ENCODE peak calls at places on chromosomes 5 and 9, in nine cellular contexts. Z, B, L, D, I, Y, V, K and E are unnamed samples.

GRCh38 chr9:20292002-20292401 is 330.3 kb downstream of the MLLT3 start:
- DNase-seq in Z (peak; percentile 22), B (no peak), L (no peak), D (peak; percentile 62), I (no peak), Y (no peak), V (no peak), K (no peak), E (peak; percentile 26)

GRCh38 chr9:18568969-18569368 is 95.0 kb downstream of the ADAMTSL1 start:
- DNase-seq in Z (peak; percentile 52), B (no peak), L (no peak), D (peak; percentile 21), I (no peak), Y (no peak), V (no peak), K (no peak), E (no peak)

GRCh38 chr9:138122201-138122600 is 244.6 kb downstream of the CACNA1B start:
- DNase-seq in Z (no peak), B (no peak), L (peak; percentile 27), D (no peak), I (no peak), Y (no peak), V (no peak), K (no peak), E (no peak)

GRCh38 chr5:55223219-55223987 is 3.7 kb downstream of the MCIDAS start:
- DNase-seq in Z (no peak), B (no peak), L (no peak), D (no peak), I (peak; percentile 56), Y (no peak), V (no peak), K (peak; percentile 34), E (no peak)

GRCh38 chr5:171961117-171961516 is 45.3 kb downstream of the FBXW11 start:
- DNase-seq in Z (no peak), B (no peak), L (no peak), D (peak; percentile 25), I (no peak), Y (no peak), V (no peak), K (peak; percentile 54), E (no peak)

GRCh38 chr5:78003914-78004313 is 227.8 kb upstream of the TBCA start:
- DNase-seq in Z (no peak), B (no peak), L (no peak), D (peak; percentile 7), I (no peak), Y (no peak), V (no peak), K (no peak), E (no peak)

GRCh38 chr5:119522841-119523240 is 70.5 kb downstream of the HSD17B4 start:
- DNase-seq in Z (no peak), B (no peak), L (no peak), D (no peak), I (no peak), Y (no peak), V (no peak), K (no peak), E (no peak)

GRCh38 chr9:128771745-128772519 is at the start of gene ZER1:
- DNase-seq in Z (peak; percentile 26), B (peak; percentile 41), L (peak; percentile 97), D (peak; percentile 88), I (peak; percentile 96), Y (peak; percentile 86), V (peak; percentile 69), K (peak; percentile 99), E (peak; percentile 86)

GRCh38 chr9:81083062-81083461 is 606.3 kb downstream of the TLE1 start:
- DNase-seq in Z (no peak), B (no peak), L (no peak), D (peak; percentile 43), I (peak; percentile 37), Y (peak; percentile 37), V (no peak), K (no peak), E (no peak)

GRCh38 chr9:109087795-109088194 is 32.0 kb downstream of the TMEM245 start:
- DNase-seq in Z (no peak), B (no peak), L (no peak), D (no peak), I (no peak), Y (no peak), V (no peak), K (no peak), E (no peak)

GRCh38 chr9:83043583-83043982 is 19.4 kb downstream of the RASEF start:
- DNase-seq in Z (peak; percentile 84), B (no peak), L (no peak), D (no peak), I (no peak), Y (no peak), V (peak; percentile 37), K (no peak), E (no peak)

DNA sequence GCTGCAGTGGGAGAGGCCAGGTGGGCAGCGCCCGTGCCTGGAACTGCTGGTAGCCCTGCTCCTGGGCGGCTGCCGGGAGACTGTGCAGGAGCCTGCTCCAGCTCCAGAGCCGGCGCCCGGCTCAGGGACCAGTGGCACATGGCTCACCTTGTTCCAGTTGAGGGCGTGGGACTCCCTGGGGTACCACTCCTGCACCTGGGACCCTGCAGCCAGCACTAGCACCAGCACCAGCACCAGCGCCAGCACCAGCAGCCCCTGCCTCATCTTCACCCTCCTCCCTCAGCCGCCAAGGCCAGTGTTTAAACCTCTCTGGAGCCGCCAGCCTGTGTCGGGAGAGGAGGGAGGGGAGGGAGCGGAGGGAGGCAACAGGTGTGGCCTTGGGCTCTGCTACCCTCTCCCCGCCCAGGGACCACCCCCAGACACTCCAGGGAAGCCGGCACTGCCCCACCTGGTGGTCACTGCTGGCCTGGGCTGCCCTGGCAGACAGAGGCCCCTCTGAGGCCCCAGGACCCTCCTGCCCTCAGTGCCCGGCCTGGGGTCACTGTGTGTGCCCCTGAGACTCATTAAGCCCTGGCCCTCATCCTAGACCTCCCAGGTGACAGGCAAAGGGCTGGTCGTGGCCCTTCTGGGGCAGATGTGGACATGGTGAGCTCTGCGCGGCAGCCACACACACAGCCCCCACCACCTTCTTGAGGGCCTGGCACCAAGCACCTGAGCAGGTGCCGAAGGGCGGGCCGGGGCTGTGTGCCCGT is at the start of gene LCN10:
- DNase-seq in Z (no peak), B (no peak), L (no peak), D (no peak), I (peak; percentile 76), Y (peak; percentile 26), V (no peak), K (no peak), E (no peak)
- TF ChIP-seq CTCF in Z (peak; percentile 23), B (peak; percentile 47), L (no peak), D (peak; percentile 41), I (peak; percentile 46), Y (peak; percentile 53), V (peak; percentile 32), K (peak; percentile 34), E (no peak)

GRCh38 chr9:8486095-8486494 is 686.5 kb upstream of the DMAC1 start:
- DNase-seq in Z (no peak), B (peak; percentile 3), L (peak; percentile 50), D (peak; percentile 39), I (peak; percentile 72), Y (no peak), V (no peak), K (no peak), E (no peak)
- TF ChIP-seq CTCF in Z (peak; percentile 6), B (no peak), L (no peak), D (peak; percentile 19), I (peak; percentile 30), Y (no peak), V (no peak), K (no peak), E (no peak)

GRCh38 chr5:149711338-149711737 is 18.8 kb upstream of the PPARGC1B start:
- DNase-seq in Z (no peak), B (no peak), L (no peak), D (no peak), I (no peak), Y (no peak), V (no peak), K (no peak), E (no peak)

GRCh38 chr5:149714877-149715502 is 15.1 kb upstream of the PPARGC1B start:
- DNase-seq in Z (no peak), B (no peak), L (no peak), D (no peak), I (no peak), Y (no peak), V (no peak), K (no peak), E (no peak)

GRCh38 chr5:149708981-149709594 is 21.0 kb upstream of the PPARGC1B start:
- DNase-seq in Z (no peak), B (no peak), L (no peak), D (no peak), I (no peak), Y (no peak), V (no peak), K (no peak), E (no peak)

GRCh38 chr5:149710575-149710974 is 19.5 kb upstream of the PPARGC1B start:
- DNase-seq in Z (no peak), B (no peak), L (no peak), D (no peak), I (no peak), Y (no peak), V (no peak), K (no peak), E (no peak)

GRCh38 chr5:149712439-149713147 is 17.5 kb upstream of the PPARGC1B start:
- DNase-seq in Z (no peak), B (no peak), L (no peak), D (no peak), I (no peak), Y (no peak), V (no peak), K (no peak), E (no peak)
- TF ChIP-seq CTCF in Z (no peak), B (no peak), L (no peak), D (no peak), I (no peak), Y (no peak), V (no peak), K (no peak), E (no peak)

GRCh38 chr9:3525088-3525835 is 539 bp downstream of the RFX3 start:
- DNase-seq in Z (no peak), B (no peak), L (peak; percentile 75), D (peak; percentile 8), I (peak; percentile 63), Y (no peak), V (no peak), K (no peak), E (peak; percentile 6)

GRCh38 chr9:3520564-3520963 is 5.2 kb downstream of the RFX3 start:
- DNase-seq in Z (no peak), B (no peak), L (no peak), D (no peak), I (peak; percentile 35), Y (no peak), V (no peak), K (no peak), E (no peak)

GRCh38 chr9:3525836-3526165 is at the start of gene RFX3:
- DNase-seq in Z (peak; percentile 95), B (peak; percentile 96), L (peak; percentile 97), D (peak; percentile 97), I (peak; percentile 93), Y (peak; percentile 79), V (peak; percentile 97), K (peak; percentile 92), E (peak; percentile 94)

GRCh38 chr9:3526166-3526902 is 533 bp upstream of the RFX3 start:
- DNase-seq in Z (peak; percentile 48), B (no peak), L (peak; percentile 94), D (peak; percentile 90), I (peak; percentile 91), Y (peak; percentile 73), V (peak; percentile 51), K (peak; percentile 82), E (peak; percentile 85)

DNA sequence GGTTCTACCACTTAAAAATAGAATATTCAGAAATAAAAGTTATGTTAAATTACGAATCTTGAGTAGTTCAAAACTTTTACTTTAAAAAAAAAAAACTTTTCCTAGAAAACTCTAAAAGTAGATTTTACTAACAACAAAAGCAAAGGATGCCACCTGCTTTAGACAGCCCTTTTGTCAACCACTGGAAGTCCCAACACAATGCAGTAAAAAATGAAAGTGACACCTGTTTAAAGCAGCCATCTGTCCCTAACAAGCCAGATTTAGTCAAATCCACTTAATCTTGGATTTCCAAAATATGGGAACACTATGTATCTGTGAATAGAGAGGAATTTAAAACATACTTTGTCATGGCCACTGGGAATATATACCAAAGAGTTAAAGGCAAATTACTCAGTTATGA is 3.8 kb downstream of the RFX3 start:
- DNase-seq in Z (no peak), B (no peak), L (no peak), D (no peak), I (no peak), Y (no peak), V (no peak), K (peak; percentile 19), E (no peak)
- TF ChIP-seq CTCF in Z (no peak), B (no peak), L (no peak), D (no peak), I (no peak), Y (no peak), V (no peak), K (no peak), E (no peak)